ENCODE peak calls at places on chromosomes 3 and 15, in six cellular contexts. One of them, this sample, is unnamed.

GRCh38 chr3:185988080-185988815 is 50.4 kb upstream of the TRA2B start:
- DNase-seq in H9: no peak
- DNase-seq in H1: peak; percentile 10
- DNase-seq in IMR-90: no peak
- DNase-seq in mesenchymal stem cell: no peak
- DNase-seq in neuronal stem cell: no peak
- DNase-seq in this sample: no peak

GRCh38 chr15:98682992-98683701 is 34.8 kb downstream of the IGF1R start:
- DNase-seq in H9: no peak
- DNase-seq in H1: no peak
- DNase-seq in IMR-90: peak; percentile 40
- DNase-seq in mesenchymal stem cell: peak; percentile 73
- DNase-seq in neuronal stem cell: no peak
- DNase-seq in this sample: no peak

GRCh38 chr3:32109256-32109655 is 2.8 kb downstream of the GPD1L start:
- DNase-seq in H9: no peak
- DNase-seq in H1: no peak
- DNase-seq in IMR-90: peak; percentile 39
- DNase-seq in mesenchymal stem cell: peak; percentile 26
- DNase-seq in neuronal stem cell: no peak
- DNase-seq in this sample: no peak

GRCh38 chr15:49986326-49986725 is 132.7 kb downstream of the ATP8B4 start:
- DNase-seq in H9: no peak
- DNase-seq in H1: no peak
- DNase-seq in IMR-90: no peak
- DNase-seq in mesenchymal stem cell: no peak
- DNase-seq in neuronal stem cell: no peak
- DNase-seq in this sample: no peak

GRCh38 chr15:70447927-70448698 is 315.2 kb downstream of the UACA start:
- DNase-seq in H9: no peak
- DNase-seq in H1: no peak
- DNase-seq in IMR-90: no peak
- DNase-seq in mesenchymal stem cell: no peak
- DNase-seq in neuronal stem cell: no peak
- DNase-seq in this sample: no peak

GRCh38 chr3:115876860-115877646 is 253.7 kb downstream of the GAP43 start:
- DNase-seq in H9: no peak
- DNase-seq in H1: no peak
- DNase-seq in IMR-90: no peak
- DNase-seq in mesenchymal stem cell: no peak
- DNase-seq in neuronal stem cell: no peak
- DNase-seq in this sample: no peak

GRCh38 chr3:183539821-183540220 is 15.7 kb downstream of the KLHL6 start:
- DNase-seq in H9: no peak
- DNase-seq in H1: no peak
- DNase-seq in IMR-90: no peak
- DNase-seq in mesenchymal stem cell: no peak
- DNase-seq in neuronal stem cell: no peak
- DNase-seq in this sample: no peak

GRCh38 chr3:12235691-12236090 is 53.2 kb upstream of the PPARG start:
- DNase-seq in H9: no peak
- DNase-seq in H1: no peak
- DNase-seq in IMR-90: peak; percentile 57
- DNase-seq in mesenchymal stem cell: peak; percentile 71
- DNase-seq in neuronal stem cell: no peak
- DNase-seq in this sample: no peak

GRCh38 chr3:196219194-196219969 is 3.0 kb downstream of the SLC51A start:
- DNase-seq in H9: no peak
- DNase-seq in H1: no peak
- DNase-seq in IMR-90: peak; percentile 88
- DNase-seq in mesenchymal stem cell: peak; percentile 91
- DNase-seq in neuronal stem cell: no peak
- DNase-seq in this sample: peak; percentile 59

GRCh38 chr15:44753345-44753744 is 17.0 kb downstream of the TRIM69 start:
- DNase-seq in H9: no peak
- DNase-seq in H1: no peak
- DNase-seq in IMR-90: no peak
- DNase-seq in mesenchymal stem cell: no peak
- DNase-seq in neuronal stem cell: no peak
- DNase-seq in this sample: no peak
- H3K9me3 ChIP-seq in H9: no peaks in the 10 kb centered on the region
- H3K9me3 ChIP-seq in H1: peaks cover 7% of the 10 kb centered on the region
- H3K9me3 ChIP-seq in IMR-90: peaks cover 2% of the 10 kb centered on the region
- H3K9me3 ChIP-seq in mesenchymal stem cell: peaks cover 22% of the 10 kb centered on the region
- H3K9me3 ChIP-seq in neuronal stem cell: no peaks in the 10 kb centered on the region
- H3K9me3 ChIP-seq in this sample: no peaks in the 10 kb centered on the region

DNA sequence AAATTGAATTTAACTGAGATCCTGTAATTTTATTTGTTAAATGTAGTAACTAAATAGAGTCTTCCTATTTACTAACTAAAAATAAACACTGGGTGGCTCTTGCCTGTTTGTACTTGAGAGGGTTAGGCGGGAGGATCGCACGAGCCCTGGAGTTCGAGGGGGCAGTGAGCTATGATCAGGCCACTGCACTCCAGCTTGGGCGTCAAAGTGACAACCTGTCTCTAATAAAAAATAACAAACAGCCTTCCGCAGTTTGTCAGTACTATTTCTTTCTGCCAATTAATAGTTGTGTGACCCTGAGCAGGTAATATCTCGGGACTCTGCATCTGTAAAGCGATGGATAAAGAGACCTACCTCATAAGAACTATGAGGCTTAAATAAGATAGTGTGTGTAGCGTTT is 758 bp upstream of the PDE12 start:
- DNase-seq in H9: no peak
- DNase-seq in H1: no peak
- DNase-seq in IMR-90: no peak
- DNase-seq in mesenchymal stem cell: no peak
- DNase-seq in neuronal stem cell: no peak
- DNase-seq in this sample: no peak
- H4K8ac ChIP-seq in H9: no peak overlapping the region
- H4K8ac ChIP-seq in H1: peak overlapping the region; percentile 91
- H4K8ac ChIP-seq in IMR-90: peak overlapping the region; percentile 99
- H4K8ac ChIP-seq in mesenchymal stem cell: peak overlapping the region; percentile 100
- H4K8ac ChIP-seq in neuronal stem cell: no peak overlapping the region
- H4K8ac ChIP-seq in this sample: peak overlapping the region; percentile 98

GRCh38 chr3:98542623-98543022 is 10.8 kb downstream of the GPR15 start:
- DNase-seq in H9: no peak
- DNase-seq in H1: no peak
- DNase-seq in IMR-90: no peak
- DNase-seq in mesenchymal stem cell: no peak
- DNase-seq in neuronal stem cell: no peak
- DNase-seq in this sample: no peak
- H3K4ac ChIP-seq in H9: no peak overlapping the region
- H3K4ac ChIP-seq in H1: no peak overlapping the region
- H3K4ac ChIP-seq in IMR-90: no peak overlapping the region
- H3K4ac ChIP-seq in mesenchymal stem cell: no peak overlapping the region
- H3K4ac ChIP-seq in neuronal stem cell: no peak overlapping the region
- H3K4ac ChIP-seq in this sample: no peak overlapping the region

GRCh38 chr3:113717818-113718217 is 21.4 kb upstream of the USF3 start:
- DNase-seq in H9: no peak
- DNase-seq in H1: no peak
- DNase-seq in IMR-90: no peak
- DNase-seq in mesenchymal stem cell: no peak
- DNase-seq in neuronal stem cell: no peak
- DNase-seq in this sample: no peak

GRCh38 chr3:113707835-113708234 is 11.4 kb upstream of the USF3 start:
- DNase-seq in H9: no peak
- DNase-seq in H1: no peak
- DNase-seq in IMR-90: no peak
- DNase-seq in mesenchymal stem cell: no peak
- DNase-seq in neuronal stem cell: no peak
- DNase-seq in this sample: no peak

GRCh38 chr3:113714702-113715101 is 18.3 kb upstream of the USF3 start:
- DNase-seq in H9: no peak
- DNase-seq in H1: no peak
- DNase-seq in IMR-90: no peak
- DNase-seq in mesenchymal stem cell: no peak
- DNase-seq in neuronal stem cell: no peak
- DNase-seq in this sample: no peak

GRCh38 chr3:113717308-113717707 is 20.9 kb upstream of the USF3 start:
- DNase-seq in H9: no peak
- DNase-seq in H1: no peak
- DNase-seq in IMR-90: no peak
- DNase-seq in mesenchymal stem cell: no peak
- DNase-seq in neuronal stem cell: no peak
- DNase-seq in this sample: no peak

GRCh38 chr3:113712129-113712528 is 15.7 kb upstream of the USF3 start:
- DNase-seq in H9: no peak
- DNase-seq in H1: no peak
- DNase-seq in IMR-90: peak; percentile 49
- DNase-seq in mesenchymal stem cell: no peak
- DNase-seq in neuronal stem cell: no peak
- DNase-seq in this sample: no peak
- H3K9me3 ChIP-seq in H9: no peaks in the 10 kb centered on the region
- H3K9me3 ChIP-seq in H1: no peaks in the 10 kb centered on the region
- H3K9me3 ChIP-seq in IMR-90: no peaks in the 10 kb centered on the region
- H3K9me3 ChIP-seq in mesenchymal stem cell: no peaks in the 10 kb centered on the region
- H3K9me3 ChIP-seq in neuronal stem cell: no peaks in the 10 kb centered on the region
- H3K9me3 ChIP-seq in this sample: no peaks in the 10 kb centered on the region

GRCh38 chr15:67855842-67856241 is 16.0 kb upstream of the RNU6-1 start:
- DNase-seq in H9: no peak
- DNase-seq in H1: no peak
- DNase-seq in IMR-90: no peak
- DNase-seq in mesenchymal stem cell: no peak
- DNase-seq in neuronal stem cell: no peak
- DNase-seq in this sample: no peak
- H4K8ac ChIP-seq in H9: no peak overlapping the region
- H4K8ac ChIP-seq in H1: no peak overlapping the region
- H4K8ac ChIP-seq in IMR-90: no peak overlapping the region
- H4K8ac ChIP-seq in mesenchymal stem cell: no peak overlapping the region
- H4K8ac ChIP-seq in neuronal stem cell: no peak overlapping the region
- H4K8ac ChIP-seq in this sample: no peak overlapping the region

DNA sequence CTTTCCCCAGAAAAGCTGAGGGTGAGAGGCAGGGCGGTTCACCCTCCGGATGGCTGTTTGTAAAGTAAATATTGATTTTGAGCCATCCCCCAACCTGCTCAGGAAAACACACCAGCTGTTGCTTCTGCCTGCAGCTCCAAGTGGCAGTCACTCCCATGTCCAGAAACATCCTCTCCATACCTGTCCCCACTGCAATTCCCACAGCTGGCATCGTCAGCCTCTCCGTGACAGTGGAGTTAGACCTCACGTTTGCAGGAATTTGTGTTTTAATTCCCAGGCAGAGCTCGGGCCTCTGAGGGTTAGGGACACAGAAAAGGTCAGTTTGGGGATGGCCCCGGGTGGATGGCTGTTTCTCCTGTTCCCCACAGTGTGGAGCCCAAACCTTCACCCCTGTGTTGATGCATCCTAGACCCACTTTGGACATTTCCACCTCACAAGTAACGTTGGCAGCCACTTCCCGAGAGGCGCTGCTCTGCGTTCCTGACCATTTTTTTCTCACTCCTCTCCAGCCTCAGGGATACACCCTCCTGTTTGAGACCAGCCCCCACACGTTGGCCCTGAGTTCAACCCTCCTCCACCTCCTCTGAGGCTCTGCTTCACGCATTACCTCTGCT is 11.8 kb upstream of the FAM174B start:
- DNase-seq in H9: no peak
- DNase-seq in H1: no peak
- DNase-seq in IMR-90: no peak
- DNase-seq in mesenchymal stem cell: peak; percentile 57
- DNase-seq in neuronal stem cell: no peak
- DNase-seq in this sample: peak; percentile 30
- H3K4ac ChIP-seq in H9: no peak overlapping the region
- H3K4ac ChIP-seq in H1: no peak overlapping the region
- H3K4ac ChIP-seq in IMR-90: no peak overlapping the region
- H3K4ac ChIP-seq in mesenchymal stem cell: no peak overlapping the region
- H3K4ac ChIP-seq in neuronal stem cell: no peak overlapping the region
- H3K4ac ChIP-seq in this sample: no peak overlapping the region

GRCh38 chr15:26376243-26376642 is 396.6 kb downstream of the GABRB3 start:
- DNase-seq in H9: no peak
- DNase-seq in H1: no peak
- DNase-seq in IMR-90: no peak
- DNase-seq in mesenchymal stem cell: no peak
- DNase-seq in neuronal stem cell: no peak
- DNase-seq in this sample: no peak

GRCh38 chr15:26378304-26378703 is 394.6 kb downstream of the GABRB3 start:
- DNase-seq in H9: no peak
- DNase-seq in H1: no peak
- DNase-seq in IMR-90: no peak
- DNase-seq in mesenchymal stem cell: no peak
- DNase-seq in neuronal stem cell: no peak
- DNase-seq in this sample: no peak

GRCh38 chr15:26372712-26373111 is 400.2 kb downstream of the GABRB3 start:
- DNase-seq in H9: no peak
- DNase-seq in H1: no peak
- DNase-seq in IMR-90: no peak
- DNase-seq in mesenchymal stem cell: no peak
- DNase-seq in neuronal stem cell: peak; percentile 23
- DNase-seq in this sample: no peak
- H3K9me3 ChIP-seq in H9: no peaks in the 10 kb centered on the region
- H3K9me3 ChIP-seq in H1: no peaks in the 10 kb centered on the region
- H3K9me3 ChIP-seq in IMR-90: peaks cover 14% of the 10 kb centered on the region
- H3K9me3 ChIP-seq in mesenchymal stem cell: peaks cover 36% of the 10 kb centered on the region
- H3K9me3 ChIP-seq in neuronal stem cell: no peaks in the 10 kb centered on the region
- H3K9me3 ChIP-seq in this sample: peaks cover 8% of the 10 kb centered on the region

GRCh38 chr15:25438601-25439455 is at the start of gene UBE3A:
- DNase-seq in H9: peak; percentile 90
- DNase-seq in H1: peak; percentile 75
- DNase-seq in IMR-90: peak; percentile 91
- DNase-seq in mesenchymal stem cell: peak; percentile 91
- DNase-seq in neuronal stem cell: peak; percentile 90
- DNase-seq in this sample: peak; percentile 95
- H4K8ac ChIP-seq in H9: no peak within 1 kb of the TSS
- H4K8ac ChIP-seq in H1: peak within 1 kb of the TSS; percentile 98
- H4K8ac ChIP-seq in IMR-90: peak within 1 kb of the TSS; percentile 98
- H4K8ac ChIP-seq in mesenchymal stem cell: peak within 1 kb of the TSS; percentile 100
- H4K8ac ChIP-seq in neuronal stem cell: peak within 1 kb of the TSS; percentile 65
- H4K8ac ChIP-seq in this sample: peak within 1 kb of the TSS; percentile 98